ENCODE peak calls at places on chromosomes 11 and 22, in six cellular contexts. S, Y, T, E, J and C are unnamed samples.

GRCh38 chr11:123493393-123494063 is 63.5 kb downstream of the GRAMD1B start:
- DNase-seq in E (no peak), T (no peak), S (no peak), Y (no peak), J (no peak), C (no peak)

GRCh38 chr11:20026629-20027545 is 133.4 kb downstream of the DBX1 start:
- DNase-seq in Y (peak), E (no peak), T (no peak), S (no peak), J (no peak), C (peak)

GRCh38 chr22:48340727-48341709 is 1486.7 kb downstream of the BRD1 start:
- DNase-seq in T (no peak), J (peak), Y (no peak), E (no peak), S (no peak), C (no peak)

GRCh38 chr11:102469196-102469821 is 16.7 kb upstream of the TMEM123 start:
- DNase-seq in T (peak), Y (no peak), S (no peak), E (peak), J (no peak), C (no peak)

GRCh38 chr11:73003083-73003482 is 139.0 kb downstream of the FCHSD2 start:
- DNase-seq in T (no peak), J (no peak), E (no peak), S (no peak), Y (no peak), C (no peak)

GRCh38 chr11:86696004-86696403 is 23.6 kb upstream of the ME3 start:
- DNase-seq in T (peak), E (peak), Y (no peak), S (no peak), J (no peak), C (no peak)

GRCh38 chr11:117950999-117951961 is 22.1 kb upstream of the TMPRSS13 start:
- DNase-seq in E (no peak), S (peak), T (no peak), J (no peak), Y (no peak), C (no peak)

GRCh38 chr11:396511-396947 is 2.5 kb downstream of the PKP3 start:
- DNase-seq in Y (no peak), E (peak), J (no peak), T (no peak), S (no peak), C (peak)

GRCh38 chr11:11977206-11977938 is 31.1 kb downstream of the DKK3 start:
- DNase-seq in E (peak), J (no peak), S (no peak), Y (peak), T (peak), C (no peak)

GRCh38 chr11:35293699-35294098 is 125.7 kb downstream of the SLC1A2 start:
- DNase-seq in T (no peak), J (no peak), E (no peak), Y (no peak), S (no peak), C (no peak)

GRCh38 chr11:101817536-101817935 is 97.3 kb upstream of the CEP126 start:
- DNase-seq in S (no peak), J (no peak), Y (no peak), E (no peak), T (no peak), C (no peak)

GRCh38 chr22:29093501-29093921 is 20.7 kb downstream of the KREMEN1 start:
- DNase-seq in Y (no peak), J (no peak), S (no peak), T (peak), E (peak), C (no peak)

GRCh38 chr11:80638296-80638695 is 1197.5 kb upstream of the TENM4 start:
- DNase-seq in Y (no peak), J (no peak), E (no peak), S (no peak), T (no peak), C (no peak)

GRCh38 chr22:23231471-23232093 is 51.3 kb downstream of the BCR start:
- DNase-seq in T (no peak), E (no peak), J (peak), S (no peak), Y (no peak), C (no peak)

GRCh38 chr11:97290444-97291041 is 900.7 kb downstream of the JRKL start:
- DNase-seq in S (no peak), E (no peak), J (no peak), Y (no peak), T (peak), C (no peak)

GRCh38 chr11:70713988-70714665 is 315.8 kb downstream of the CTTN start:
- DNase-seq in Y (peak), S (no peak), E (no peak), T (no peak), J (peak), C (peak)

GRCh38 chr11:70210051-70210501 is 7.0 kb downstream of the FADD start:
- DNase-seq in S (no peak), Y (no peak), E (peak), J (no peak), T (peak), C (no peak)

GRCh38 chr11:7575841-7576451 is 62.1 kb downstream of the PPFIBP2 start:
- DNase-seq in S (no peak), J (peak), Y (no peak), E (no peak), T (no peak), C (no peak)

GRCh38 chr11:18471995-18472394 is 16.3 kb downstream of the LDHAL6A start:
- DNase-seq in Y (no peak), J (no peak), S (no peak), T (no peak), E (no peak), C (no peak)

GRCh38 chr11:77092382-77092781 is 10.3 kb upstream of the OMP start:
- DNase-seq in J (no peak), T (no peak), E (no peak), Y (no peak), S (no peak), C (no peak)

GRCh38 chr22:26606611-26607010 is 11.2 kb downstream of the CRYBB1 start:
- DNase-seq in Y (no peak), E (peak), S (no peak), T (peak), J (no peak), C (no peak)

GRCh38 chr22:47196493-47196849 is 434.0 kb downstream of the TBC1D22A start:
- DNase-seq in T (no peak), S (no peak), Y (no peak), J (no peak), E (no peak), C (no peak)

GRCh38 chr11:20671856-20672546 is 2.6 kb downstream of the NELL1 start:
- DNase-seq in T (no peak), Y (no peak), S (no peak), E (no peak), J (no peak), C (no peak)

GRCh38 chr11:86222081-86222480 is 22.5 kb upstream of the EED start:
- DNase-seq in S (no peak), J (no peak), Y (no peak), E (no peak), T (no peak), C (no peak)

GRCh38 chr11:126363706-126364245 is 8.3 kb downstream of the ST3GAL4 start:
- DNase-seq in S (no peak), Y (no peak), T (no peak), J (no peak), E (no peak), C (no peak)

GRCh38 chr11:34978236-34979191 is 62.1 kb downstream of the PDHX start:
- DNase-seq in J (no peak), Y (no peak), E (no peak), S (no peak), T (peak), C (no peak)

GRCh38 chr11:30816959-30817880 is 231.1 kb upstream of the MPPED2 start:
- DNase-seq in J (no peak), Y (no peak), T (no peak), S (no peak), E (no peak), C (no peak)

GRCh38 chr11:69352181-69352580 is 58.2 kb downstream of the MYEOV start:
- DNase-seq in Y (no peak), J (no peak), T (peak), E (no peak), S (no peak), C (no peak)

GRCh38 chr11:26806209-26806608 is 84.3 kb upstream of the SLC5A12 start:
- DNase-seq in S (no peak), E (peak), T (peak), J (no peak), Y (no peak), C (no peak)

GRCh38 chr11:1706634-1707400 is 9.8 kb downstream of the KRTAP5-6 start:
- DNase-seq in Y (no peak), E (no peak), S (no peak), J (no peak), T (no peak), C (peak)
- TF ChIP-seq CTCF in Y (no peak), E (peak), S (peak), J (peak), T (no peak), C (no peak)

GRCh38 chr11:64343740-64344133 is 3.7 kb downstream of the CCDC88B start:
- DNase-seq in E (no peak), Y (no peak), J (peak), T (no peak), S (no peak), C (peak)
- TF ChIP-seq CTCF in E (no peak), Y (no peak), J (peak), T (no peak), S (no peak), C (no peak)

GRCh38 chr22:49963647-49964026 is 3.1 kb downstream of the PIM3 start:
- DNase-seq in Y (no peak), E (no peak), T (no peak), S (no peak), J (no peak), C (no peak)

GRCh38 chr22:49961601-49962011 is 1.0 kb downstream of the PIM3 start:
- DNase-seq in J (no peak), E (no peak), Y (peak), S (no peak), T (peak), C (peak)

GRCh38 chr22:49964136-49964492 is 3.5 kb downstream of the PIM3 start:
- DNase-seq in S (no peak), E (no peak), J (no peak), T (no peak), Y (no peak), C (no peak)

GRCh38 chr22:49962012-49962750 is 1.6 kb downstream of the PIM3 start:
- DNase-seq in S (peak), T (peak), Y (peak), J (peak), E (peak), C (peak)

DNA sequence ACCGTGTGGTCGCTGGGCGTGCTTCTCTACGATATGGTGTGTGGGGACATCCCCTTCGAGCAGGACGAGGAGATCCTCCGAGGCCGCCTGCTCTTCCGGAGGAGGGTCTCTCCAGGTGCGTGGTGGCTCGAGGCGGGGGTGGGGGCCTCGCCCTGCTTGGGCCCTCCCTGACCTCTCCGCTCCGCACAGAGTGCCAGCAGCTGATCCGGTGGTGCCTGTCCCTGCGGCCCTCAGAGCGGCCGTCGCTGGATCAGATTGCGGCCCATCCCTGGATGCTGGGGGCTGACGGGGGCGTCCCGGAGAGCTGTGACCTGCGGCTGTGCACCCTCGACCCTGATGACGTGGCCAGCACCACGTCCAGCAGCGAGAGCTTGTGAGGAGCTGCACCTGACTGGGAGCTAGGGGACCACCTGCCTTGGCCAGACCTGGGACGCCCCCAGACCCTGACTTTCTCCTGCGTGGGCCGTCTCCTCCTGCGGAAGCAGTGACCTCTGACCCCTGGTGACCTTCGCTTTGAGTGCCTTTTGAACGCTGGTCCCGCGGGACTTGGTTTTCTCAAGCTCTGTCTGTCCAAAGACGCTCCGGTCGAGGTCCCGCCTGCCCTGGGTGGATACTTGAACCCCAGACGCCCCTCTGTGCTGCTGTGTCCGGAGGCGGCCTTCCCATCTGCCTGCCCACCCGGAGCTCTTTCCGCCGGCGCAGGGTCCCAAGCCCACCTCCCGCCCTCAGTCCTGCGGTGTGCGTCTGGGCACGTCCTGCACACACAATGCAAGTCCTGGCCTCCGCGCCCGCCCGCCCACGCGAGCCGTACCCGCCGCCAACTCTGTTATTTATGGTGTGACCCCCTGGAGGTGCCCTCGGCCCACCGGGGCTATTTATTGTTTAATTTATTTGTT is 2.4 kb downstream of the PIM3 start:
- DNase-seq in J (peak), E (no peak), Y (no peak), S (no peak), T (no peak), C (peak)
- TF ChIP-seq CTCF in J (no peak), E (no peak), Y (no peak), S (no peak), T (no peak), C (no peak)

DNA sequence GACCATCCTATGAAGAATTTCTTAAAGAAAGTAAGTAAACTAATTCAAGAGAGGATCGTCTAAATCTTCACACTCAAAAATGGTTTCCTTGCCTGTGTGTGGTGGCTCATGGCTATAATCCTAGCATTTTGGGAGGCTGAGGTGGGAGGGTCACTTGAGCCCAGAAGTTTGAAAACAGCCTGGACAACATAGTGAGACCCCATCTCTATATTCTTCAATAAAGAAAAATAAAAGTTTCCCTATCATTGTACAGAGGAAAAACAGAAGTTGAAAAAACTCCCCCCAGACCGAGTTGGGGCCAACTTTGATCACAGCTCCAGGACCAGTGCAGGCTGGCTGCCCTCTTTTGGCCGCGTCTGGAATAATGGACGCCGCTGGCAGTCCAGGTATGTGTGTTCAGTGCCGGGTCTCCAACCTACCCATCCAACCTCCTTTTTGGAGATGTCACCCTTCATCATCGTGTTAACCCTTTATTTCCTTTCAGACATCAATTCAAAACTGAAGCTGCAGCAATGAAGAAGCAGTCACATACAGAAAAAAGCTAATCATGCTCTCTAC is 3.0 kb downstream of the RPS25 start:
- DNase-seq in Y (no peak), S (no peak), T (no peak), E (no peak), J (no peak), C (no peak)
- TF ChIP-seq CTCF in Y (no peak), S (no peak), T (peak), E (no peak), J (no peak), C (no peak)

GRCh38 chr11:110088535-110089344 is 4.5 kb upstream of the ZC3H12C start:
- DNase-seq in T (no peak), E (no peak), S (no peak), J (no peak), Y (no peak), C (no peak)
- TF ChIP-seq CTCF in T (no peak), E (no peak), S (no peak), J (no peak), Y (no peak), C (no peak)